ENCODE peak calls at places on chromosome 21, in seven cellular contexts. S is pancreas, J is fibroblast of lung, K is colonic mucosa, U is dorsolateral prefrontal cortex, D is ovary, T is MM.1S. A is an unnamed sample.

GRCh38 chr21:21688877-21689276 is 690.7 kb downstream of the NCAM2 start:
- DNase-seq in S (no peak), J (peak; percentile 32), K (no peak), U (no peak), D (no peak), T (peak; percentile 65), A (no peak)

GRCh38 chr21:43279578-43279894 is 110.7 kb downstream of the CRYAA start:
- DNase-seq in S (no peak), J (no peak), K (no peak), U (no peak), D (no peak), T (no peak), A (no peak)

GRCh38 chr21:14119038-14119437 is 91.7 kb downstream of the LIPI start:
- DNase-seq in S (no peak), J (no peak), K (no peak), U (no peak), D (no peak), T (no peak), A (no peak)

GRCh38 chr21:36557316-36557715 is 77.4 kb upstream of the CLDN14 start:
- DNase-seq in S (no peak), J (peak; percentile 5), K (no peak), U (no peak), D (no peak), T (no peak), A (no peak)

GRCh38 chr21:36567216-36567917 is 87.4 kb upstream of the CLDN14 start:
- DNase-seq in S (no peak), J (peak; percentile 13), K (no peak), U (no peak), D (no peak), T (no peak), A (no peak)

GRCh38 chr21:22993144-22993543 is 1994.9 kb downstream of the NCAM2 start:
- DNase-seq in S (no peak), J (no peak), K (no peak), U (no peak), D (no peak), T (no peak), A (no peak)

GRCh38 chr21:14581902-14582457 is 35.9 kb upstream of the SAMSN1 start:
- DNase-seq in S (no peak), J (no peak), K (no peak), U (no peak), D (no peak), T (no peak), A (no peak)

GRCh38 chr21:25489673-25490072 is 117.6 kb downstream of the MRPL39 start:
- DNase-seq in S (no peak), J (no peak), K (no peak), U (no peak), D (no peak), T (no peak), A (no peak)

GRCh38 chr21:36069713-36070573 is at the start of gene CBR1:
- DNase-seq in S (peak; percentile 93), J (peak; percentile 94), K (peak; percentile 97), U (peak; percentile 97), D (peak; percentile 94), T (peak; percentile 99), A (peak; percentile 96)

GRCh38 chr21:36504067-36505058 is 24.4 kb upstream of the CLDN14 start:
- DNase-seq in S (no peak), J (peak; percentile 36), K (peak; percentile 48), U (peak; percentile 43), D (no peak), T (peak; percentile 78), A (peak; percentile 18)

GRCh38 chr21:42556960-42557359 is 43.3 kb downstream of the SLC37A1 start:
- DNase-seq in S (peak; percentile 29), J (no peak), K (no peak), U (no peak), D (no peak), T (no peak), A (peak; percentile 8)

GRCh38 chr21:29504751-29505321 is 206.1 kb downstream of the BACH1 start:
- DNase-seq in S (no peak), J (peak; percentile 90), K (no peak), U (no peak), D (no peak), T (no peak), A (no peak)

GRCh38 chr21:26116456-26117011 is 54.0 kb downstream of the APP start:
- DNase-seq in S (no peak), J (peak; percentile 55), K (no peak), U (no peak), D (no peak), T (no peak), A (no peak)

GRCh38 chr21:39159342-39160063 is 23.7 kb downstream of the PSMG1 start:
- DNase-seq in S (no peak), J (no peak), K (no peak), U (no peak), D (no peak), T (no peak), A (no peak)

GRCh38 chr21:16587141-16587570 is 857.4 kb downstream of the USP25 start:
- DNase-seq in S (peak; percentile 63), J (peak; percentile 82), K (peak; percentile 59), U (peak; percentile 87), D (peak; percentile 32), T (peak; percentile 80), A (peak; percentile 60)

GRCh38 chr21:23152130-23152529 is 2153.9 kb downstream of the NCAM2 start:
- DNase-seq in S (no peak), J (no peak), K (no peak), U (no peak), D (no peak), T (no peak), A (no peak)

GRCh38 chr21:38945536-38946245 is 140.0 kb downstream of the ETS2 start:
- DNase-seq in S (no peak), J (peak; percentile 38), K (no peak), U (no peak), D (no peak), T (no peak), A (no peak)

GRCh38 chr21:30408782-30409494 is 13.1 kb downstream of the KRTAP13-1 start:
- DNase-seq in S (peak; percentile 71), J (peak; percentile 9), K (peak; percentile 65), U (no peak), D (no peak), T (peak; percentile 68), A (peak; percentile 54)

GRCh38 chr21:24208562-24209260 is 1398.6 kb downstream of the MRPL39 start:
- DNase-seq in S (peak; percentile 52), J (no peak), K (no peak), U (no peak), D (no peak), T (no peak), A (no peak)

GRCh38 chr21:39645331-39645730 is 32.6 kb downstream of the B3GALT5 start:
- DNase-seq in S (no peak), J (no peak), K (peak; percentile 17), U (no peak), D (no peak), T (peak; percentile 6), A (no peak)

GRCh38 chr21:16608209-16608830 is 878.5 kb downstream of the USP25 start:
- DNase-seq in S (no peak), J (no peak), K (no peak), U (no peak), D (no peak), T (no peak), A (no peak)

GRCh38 chr21:29434081-29434480 is 135.4 kb downstream of the BACH1 start:
- DNase-seq in S (no peak), J (no peak), K (no peak), U (no peak), D (no peak), T (no peak), A (no peak)

GRCh38 chr21:42659416-42660117 is 6.1 kb downstream of the PDE9A start:
- DNase-seq in S (no peak), J (no peak), K (no peak), U (no peak), D (no peak), T (no peak), A (no peak)

GRCh38 chr21:39315603-39316002 is 2.2 kb upstream of the BRWD1 start:
- DNase-seq in S (no peak), J (no peak), K (no peak), U (no peak), D (no peak), T (no peak), A (no peak)

DNA sequence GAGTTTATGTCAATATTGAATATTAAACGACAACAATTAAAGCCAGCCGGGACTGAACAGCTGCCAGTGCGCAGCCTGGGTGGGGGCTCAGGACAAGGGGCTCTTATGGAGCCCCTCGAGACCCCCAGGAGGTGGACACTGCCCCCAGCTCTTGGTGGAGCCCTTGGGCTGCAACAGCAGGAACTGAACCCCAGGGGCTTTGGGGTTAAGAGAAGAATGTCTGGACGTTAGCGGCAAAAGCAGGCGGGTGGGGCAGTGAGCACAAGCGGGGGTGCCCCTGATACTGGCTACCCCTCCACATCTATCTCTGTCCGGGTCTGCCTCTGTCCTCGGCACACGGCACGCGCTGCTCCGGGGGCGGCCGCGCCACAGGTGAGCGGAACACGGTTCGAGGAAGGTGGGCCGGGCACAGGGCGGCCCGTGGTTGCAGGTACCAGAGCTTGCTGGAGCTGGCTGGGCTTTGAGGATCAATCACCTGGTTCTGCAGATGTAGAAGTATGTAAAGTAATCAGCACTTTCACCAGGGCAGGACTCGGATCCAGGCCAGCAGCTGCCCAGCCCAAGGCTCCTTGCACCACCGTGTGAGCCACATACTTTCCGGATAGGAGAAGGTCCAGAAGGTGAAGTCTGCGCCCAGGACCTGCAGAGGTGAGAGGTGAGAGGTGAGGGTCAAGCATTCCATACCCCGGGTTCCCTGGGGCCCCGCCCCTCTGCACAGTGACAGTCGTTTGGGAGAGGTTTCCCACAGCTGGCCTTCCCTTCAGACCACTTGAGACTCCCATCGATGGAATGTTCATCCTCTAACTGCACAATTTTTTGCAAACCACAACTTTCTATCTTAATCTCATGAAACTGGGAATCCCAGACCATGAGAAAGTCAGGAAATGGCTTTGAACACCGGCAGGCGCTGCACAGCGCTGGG is 12.4 kb upstream of the POFUT2 start:
- DNase-seq in S (no peak), J (peak; percentile 87), K (no peak), U (no peak), D (peak; percentile 19), T (no peak), A (no peak)
- H3K27me3 ChIP-seq in S (no peaks in the 10 kb centered on the region), J (no peaks in the 10 kb centered on the region), K (no peaks in the 10 kb centered on the region), U (no peaks in the 10 kb centered on the region), D (no peaks in the 10 kb centered on the region), T (peaks cover 100% of the 10 kb centered on the region), A (no peaks in the 10 kb centered on the region)

GRCh38 chr21:27248791-27249190 is 281.9 kb upstream of the ADAMTS5 start:
- DNase-seq in S (no peak), J (no peak), K (no peak), U (no peak), D (no peak), T (no peak), A (no peak)
- H3K27me3 ChIP-seq in S (no peaks in the 10 kb centered on the region), J (no peaks in the 10 kb centered on the region), K (no peaks in the 10 kb centered on the region), U (no peaks in the 10 kb centered on the region), D (no peaks in the 10 kb centered on the region), T (no peaks in the 10 kb centered on the region), A (no peaks in the 10 kb centered on the region)

GRCh38 chr21:41521489-41522027 is 13.6 kb upstream of the TMPRSS2 start:
- DNase-seq in S (no peak), J (no peak), K (peak; percentile 73), U (no peak), D (no peak), T (no peak), A (peak; percentile 61)
- H3K27me3 ChIP-seq in S (no peaks in the 10 kb centered on the region), J (no peaks in the 10 kb centered on the region), K (no peaks in the 10 kb centered on the region), U (no peaks in the 10 kb centered on the region), D (no peaks in the 10 kb centered on the region), T (no peaks in the 10 kb centered on the region), A (no peaks in the 10 kb centered on the region)

DNA sequence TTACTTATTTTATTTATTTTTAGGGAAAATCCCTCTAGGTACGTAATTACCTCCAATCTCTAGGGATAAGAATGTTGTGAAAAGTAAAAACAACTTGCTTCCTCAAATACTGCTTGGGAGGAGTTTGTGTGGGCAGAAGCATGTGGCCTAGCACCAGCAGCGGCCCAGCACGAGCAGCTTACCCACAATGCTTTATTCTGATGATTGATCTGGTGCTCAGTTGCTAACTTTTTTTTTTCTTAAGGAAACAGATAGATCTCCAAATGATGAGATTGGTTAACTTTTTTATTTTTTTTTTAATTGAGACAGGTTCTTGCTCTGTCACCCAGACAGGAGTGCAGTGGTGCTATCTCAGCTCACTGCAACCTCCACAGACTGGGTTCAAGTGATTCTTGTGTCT is 4.2 kb downstream of the CLIC6 start:
- DNase-seq in S (no peak), J (no peak), K (no peak), U (no peak), D (no peak), T (no peak), A (no peak)
- H3K27me3 ChIP-seq in S (peaks cover 4% of the 10 kb centered on the region), J (peaks cover 35% of the 10 kb centered on the region), K (peaks cover 13% of the 10 kb centered on the region), U (peaks cover 96% of the 10 kb centered on the region), D (no peaks in the 10 kb centered on the region), T (peaks cover 8% of the 10 kb centered on the region), A (peaks cover 59% of the 10 kb centered on the region)